ENCODE peak calls at places on chromosomes 2 and 18, in five cellular contexts. One of them, this sample, is unnamed.

GRCh38 chr2:98912957-98913915 is 22.8 kb downstream of the CRACDL start:
- DNase-seq in heart right ventricle: no peak
- DNase-seq in epithelial cell of esophagus: peak; percentile 61
- DNase-seq in AG09319: no peak
- DNase-seq in gastrocnemius medialis: no peak
- DNase-seq in this sample: no peak

GRCh38 chr2:241324775-241325174 is 9.1 kb downstream of the SEPTIN2 start:
- DNase-seq in heart right ventricle: no peak
- DNase-seq in gastrocnemius medialis: no peak
- DNase-seq in AG09319: no peak
- DNase-seq in epithelial cell of esophagus: no peak
- DNase-seq in this sample: no peak

GRCh38 chr2:215793747-215794595 is 219.4 kb downstream of the MREG start:
- DNase-seq in gastrocnemius medialis: no peak
- DNase-seq in heart right ventricle: no peak
- DNase-seq in AG09319: peak; percentile 68
- DNase-seq in epithelial cell of esophagus: peak; percentile 92
- DNase-seq in this sample: peak; percentile 23

GRCh38 chr2:221494556-221494955 is 77.5 kb downstream of the EPHA4 start:
- DNase-seq in heart right ventricle: no peak
- DNase-seq in epithelial cell of esophagus: peak; percentile 52
- DNase-seq in AG09319: no peak
- DNase-seq in gastrocnemius medialis: no peak
- DNase-seq in this sample: no peak

GRCh38 chr2:157769866-157770265 is 106.3 kb downstream of the ACVR1 start:
- DNase-seq in gastrocnemius medialis: no peak
- DNase-seq in heart right ventricle: no peak
- DNase-seq in epithelial cell of esophagus: no peak
- DNase-seq in AG09319: peak; percentile 28
- DNase-seq in this sample: no peak

GRCh38 chr2:196963043-196963442 is 36.5 kb upstream of the PGAP1 start:
- DNase-seq in heart right ventricle: no peak
- DNase-seq in gastrocnemius medialis: no peak
- DNase-seq in epithelial cell of esophagus: peak; percentile 56
- DNase-seq in AG09319: no peak
- DNase-seq in this sample: no peak

GRCh38 chr2:159753797-159754196 is 41.5 kb downstream of the MARCHF7 start:
- DNase-seq in heart right ventricle: no peak
- DNase-seq in epithelial cell of esophagus: no peak
- DNase-seq in AG09319: no peak
- DNase-seq in gastrocnemius medialis: no peak
- DNase-seq in this sample: no peak

GRCh38 chr18:23924813-23925212 is 89.7 kb upstream of the TTC39C start:
- DNase-seq in AG09319: no peak
- DNase-seq in gastrocnemius medialis: no peak
- DNase-seq in heart right ventricle: no peak
- DNase-seq in epithelial cell of esophagus: no peak
- DNase-seq in this sample: no peak

GRCh38 chr18:43620936-43621335 is 343.6 kb upstream of the SYT4 start:
- DNase-seq in AG09319: no peak
- DNase-seq in heart right ventricle: no peak
- DNase-seq in gastrocnemius medialis: no peak
- DNase-seq in epithelial cell of esophagus: peak; percentile 42
- DNase-seq in this sample: no peak

GRCh38 chr18:9741461-9741820 is 33.3 kb downstream of the RAB31 start:
- DNase-seq in AG09319: no peak
- DNase-seq in heart right ventricle: no peak
- DNase-seq in epithelial cell of esophagus: no peak
- DNase-seq in gastrocnemius medialis: no peak
- DNase-seq in this sample: no peak

GRCh38 chr2:42809876-42810125 is 17.4 kb upstream of the HAAO start:
- DNase-seq in heart right ventricle: peak; percentile 87
- DNase-seq in AG09319: peak; percentile 57
- DNase-seq in gastrocnemius medialis: peak; percentile 81
- DNase-seq in epithelial cell of esophagus: peak; percentile 72
- DNase-seq in this sample: peak; percentile 85

GRCh38 chr2:207362716-207363115 is 167.0 kb upstream of the CREB1 start:
- DNase-seq in heart right ventricle: no peak
- DNase-seq in gastrocnemius medialis: no peak
- DNase-seq in AG09319: no peak
- DNase-seq in epithelial cell of esophagus: no peak
- DNase-seq in this sample: no peak

GRCh38 chr2:69600425-69600824 is 43.1 kb downstream of the AAK1 start:
- DNase-seq in gastrocnemius medialis: no peak
- DNase-seq in heart right ventricle: no peak
- DNase-seq in epithelial cell of esophagus: no peak
- DNase-seq in AG09319: no peak
- DNase-seq in this sample: no peak

GRCh38 chr18:62586781-62587487 is 64.1 kb downstream of the ZCCHC2 start:
- DNase-seq in heart right ventricle: no peak
- DNase-seq in epithelial cell of esophagus: no peak
- DNase-seq in gastrocnemius medialis: no peak
- DNase-seq in AG09319: no peak
- DNase-seq in this sample: no peak
- TF ChIP-seq CTCF in heart right ventricle: no peak
- TF ChIP-seq CTCF in epithelial cell of esophagus: no peak
- TF ChIP-seq CTCF in gastrocnemius medialis: no peak
- TF ChIP-seq CTCF in AG09319: no peak
- TF ChIP-seq CTCF in this sample: no peak

GRCh38 chr2:23404426-23404825 is 19.4 kb downstream of the KLHL29 start:
- DNase-seq in heart right ventricle: no peak
- DNase-seq in gastrocnemius medialis: no peak
- DNase-seq in epithelial cell of esophagus: peak; percentile 68
- DNase-seq in AG09319: peak; percentile 49
- DNase-seq in this sample: peak; percentile 48
- TF ChIP-seq CTCF in heart right ventricle: peak; percentile 20
- TF ChIP-seq CTCF in gastrocnemius medialis: no peak
- TF ChIP-seq CTCF in epithelial cell of esophagus: no peak
- TF ChIP-seq CTCF in AG09319: peak; percentile 37
- TF ChIP-seq CTCF in this sample: peak; percentile 51

DNA sequence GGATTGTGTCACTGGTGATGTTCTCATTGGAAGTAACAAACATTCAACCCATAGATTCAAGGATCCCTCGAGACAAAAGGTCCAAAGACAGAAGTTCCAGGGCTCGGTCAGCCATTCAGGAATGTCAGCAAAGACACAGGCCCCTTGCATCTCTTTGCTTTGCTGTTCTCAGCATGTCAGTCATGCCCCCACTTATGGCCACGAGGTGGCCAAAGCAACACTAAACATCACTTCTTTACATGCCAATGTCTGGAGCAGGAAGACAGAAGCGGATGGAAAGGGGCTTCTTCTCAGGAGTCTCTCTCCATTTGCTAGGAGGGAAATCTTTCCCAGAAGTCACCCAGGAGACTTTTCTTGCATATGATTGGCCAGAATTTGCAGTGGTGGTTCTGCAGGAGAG is 191.6 kb upstream of the SP5 start:
- DNase-seq in heart right ventricle: no peak
- DNase-seq in AG09319: no peak
- DNase-seq in epithelial cell of esophagus: no peak
- DNase-seq in gastrocnemius medialis: no peak
- DNase-seq in this sample: no peak
- TF ChIP-seq CTCF in heart right ventricle: no peak
- TF ChIP-seq CTCF in AG09319: no peak
- TF ChIP-seq CTCF in epithelial cell of esophagus: no peak
- TF ChIP-seq CTCF in gastrocnemius medialis: no peak
- TF ChIP-seq CTCF in this sample: no peak

DNA sequence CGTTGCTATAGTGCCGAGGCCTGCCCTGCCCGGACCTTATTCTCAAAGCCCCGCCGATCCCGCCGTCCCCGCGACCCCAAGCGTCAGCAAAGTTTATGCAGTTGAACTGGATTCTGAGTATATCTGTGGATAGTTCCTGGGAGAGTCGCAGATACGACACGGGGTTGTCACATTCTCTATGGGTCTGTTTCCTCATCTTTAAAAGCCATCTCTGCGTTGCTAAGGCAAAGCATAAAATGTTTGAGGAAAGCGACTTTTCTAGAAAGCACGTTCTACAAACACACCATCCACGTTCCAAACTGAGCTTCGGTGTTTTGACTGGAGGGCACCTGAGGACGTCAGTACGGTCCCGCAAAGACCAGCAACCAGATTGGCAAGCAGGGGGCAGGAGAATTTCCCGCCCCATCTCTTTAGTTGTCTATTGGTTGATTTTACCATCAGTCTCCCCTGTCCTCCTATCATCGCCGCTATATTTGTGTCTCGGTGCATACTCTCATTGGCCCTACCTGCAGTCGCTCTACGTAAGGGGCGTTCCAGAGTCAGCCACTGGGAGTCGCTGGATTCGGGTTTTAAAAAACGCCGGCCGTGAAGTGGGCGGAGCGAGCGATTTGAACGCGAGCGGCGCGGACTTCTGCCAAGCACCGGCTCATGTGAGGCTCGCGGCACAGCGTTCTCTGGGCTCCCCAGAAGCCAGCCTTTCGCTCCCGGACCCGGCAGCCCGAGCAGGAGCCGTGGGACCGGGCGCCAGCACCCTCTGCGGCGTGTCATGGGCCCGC is at the start of gene CENPA:
- DNase-seq in AG09319: peak; percentile 99
- DNase-seq in heart right ventricle: peak; percentile 94
- DNase-seq in gastrocnemius medialis: peak; percentile 98
- DNase-seq in epithelial cell of esophagus: peak; percentile 100
- DNase-seq in this sample: peak; percentile 97
- TF ChIP-seq CTCF in AG09319: peak; percentile 2
- TF ChIP-seq CTCF in heart right ventricle: peak; percentile 61
- TF ChIP-seq CTCF in gastrocnemius medialis: no peak
- TF ChIP-seq CTCF in epithelial cell of esophagus: peak; percentile 29
- TF ChIP-seq CTCF in this sample: peak; percentile 51

GRCh38 chr2:105636109-105636740 is 108.5 kb upstream of the NCK2 start:
- DNase-seq in heart right ventricle: no peak
- DNase-seq in AG09319: no peak
- DNase-seq in gastrocnemius medialis: no peak
- DNase-seq in epithelial cell of esophagus: no peak
- DNase-seq in this sample: no peak

GRCh38 chr2:105629634-105630033 is 115.1 kb upstream of the NCK2 start:
- DNase-seq in AG09319: no peak
- DNase-seq in epithelial cell of esophagus: no peak
- DNase-seq in heart right ventricle: no peak
- DNase-seq in gastrocnemius medialis: no peak
- DNase-seq in this sample: no peak

GRCh38 chr2:105635564-105635963 is 109.1 kb upstream of the NCK2 start:
- DNase-seq in gastrocnemius medialis: no peak
- DNase-seq in epithelial cell of esophagus: no peak
- DNase-seq in heart right ventricle: no peak
- DNase-seq in AG09319: no peak
- DNase-seq in this sample: no peak

GRCh38 chr2:105631011-105631410 is 113.7 kb upstream of the NCK2 start:
- DNase-seq in AG09319: no peak
- DNase-seq in gastrocnemius medialis: no peak
- DNase-seq in heart right ventricle: no peak
- DNase-seq in epithelial cell of esophagus: no peak
- DNase-seq in this sample: no peak

DNA sequence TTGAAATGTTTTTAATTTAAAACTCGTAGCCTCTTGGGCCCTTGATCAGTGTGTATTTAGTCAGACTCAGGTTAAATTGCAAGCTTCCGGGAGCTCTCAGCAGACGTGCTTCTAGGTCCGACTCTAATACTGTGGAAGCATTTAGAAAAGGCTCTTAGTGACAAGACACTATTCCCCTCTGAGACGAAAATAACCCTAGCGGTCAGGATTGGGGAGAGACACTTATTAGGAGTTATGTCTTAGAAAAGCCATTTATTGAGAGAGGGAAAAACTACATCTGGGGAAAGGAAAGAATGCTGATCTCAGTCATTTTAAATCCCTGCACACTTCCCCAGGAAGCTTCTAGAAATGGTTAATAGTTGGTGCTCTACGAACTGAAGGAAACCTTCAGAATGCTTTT is 110.5 kb upstream of the NCK2 start:
- DNase-seq in gastrocnemius medialis: no peak
- DNase-seq in heart right ventricle: no peak
- DNase-seq in AG09319: no peak
- DNase-seq in epithelial cell of esophagus: no peak
- DNase-seq in this sample: no peak
- TF ChIP-seq CTCF in gastrocnemius medialis: no peak
- TF ChIP-seq CTCF in heart right ventricle: no peak
- TF ChIP-seq CTCF in AG09319: no peak
- TF ChIP-seq CTCF in epithelial cell of esophagus: no peak
- TF ChIP-seq CTCF in this sample: no peak

DNA sequence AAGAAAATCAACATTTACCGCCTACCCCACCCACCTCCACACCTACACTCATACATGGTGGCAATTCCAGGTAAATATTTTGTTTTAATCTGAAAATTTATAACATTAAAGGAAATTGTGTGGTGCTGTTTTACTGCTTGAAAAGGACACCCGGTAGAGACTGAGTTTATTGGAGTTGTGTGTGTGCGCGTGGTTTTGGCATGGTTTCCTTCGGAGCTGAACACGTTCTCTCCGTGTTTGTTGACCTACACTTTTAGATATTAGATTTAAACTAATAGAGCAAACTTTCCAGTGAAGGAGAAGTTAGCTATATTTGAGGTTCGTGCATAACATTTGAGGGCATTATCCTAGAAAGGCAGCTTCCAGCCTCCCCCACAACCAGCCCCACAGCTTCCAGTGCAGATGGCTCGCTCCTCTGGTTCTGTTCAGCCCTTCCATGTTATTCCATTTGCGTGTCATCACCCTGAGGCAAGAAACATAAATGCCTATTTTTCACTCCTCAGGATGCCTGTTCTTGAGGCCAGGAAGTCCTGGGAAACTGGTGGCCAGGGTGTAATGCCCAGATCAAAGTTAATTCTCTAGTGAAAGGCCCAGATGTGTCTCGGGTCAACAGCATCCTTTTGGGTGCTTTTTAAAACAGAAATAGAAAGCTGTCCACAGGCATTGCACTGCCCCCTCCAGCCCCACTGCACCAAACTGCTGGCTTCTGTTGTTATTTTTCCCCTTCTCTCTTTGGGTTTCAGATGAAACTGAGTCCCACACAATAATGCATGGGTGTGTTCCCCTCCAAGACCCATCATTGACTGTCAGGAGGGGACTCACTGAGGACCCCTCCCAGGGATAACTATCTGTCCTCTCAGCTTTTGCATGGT is 190.2 kb downstream of the SETBP1 start:
- DNase-seq in heart right ventricle: no peak
- DNase-seq in gastrocnemius medialis: no peak
- DNase-seq in epithelial cell of esophagus: peak; percentile 23
- DNase-seq in AG09319: no peak
- DNase-seq in this sample: no peak
- TF ChIP-seq CTCF in heart right ventricle: no peak
- TF ChIP-seq CTCF in gastrocnemius medialis: no peak
- TF ChIP-seq CTCF in epithelial cell of esophagus: no peak
- TF ChIP-seq CTCF in AG09319: no peak
- TF ChIP-seq CTCF in this sample: no peak